ENCODE peak calls at places on chromosomes 3 and 15, in four cellular contexts. M is A549, Z is GM12878, U is GM23338. X is an unnamed sample.
A peak's percentile ranks its signal among the peaks of the same experiment; 100 is the strongest.

GRCh38 chr15:68423359-68424028 is 8.5 kb downstream of the ITGA11 start:
- DNase-seq in M (no peak), Z (no peak), U (no peak), X (no peak)

GRCh38 chr3:184740509-184741258 is 28.8 kb upstream of the MAGEF1 start:
- DNase-seq in M (no peak), Z (no peak), U (no peak), X (peak; percentile 26)

GRCh38 chr3:160343132-160343531 is 55.9 kb downstream of the IFT80 start:
- DNase-seq in M (no peak), Z (no peak), U (peak; percentile 38), X (peak; percentile 10)

GRCh38 chr3:49554639-49555265 is 475 bp downstream of the BSN start:
- DNase-seq in U (peak; percentile 65), M (no peak), Z (no peak), X (peak; percentile 78)

GRCh38 chr3:40504636-40505430 is 1.0 kb upstream of the ZNF620 start:
- DNase-seq in M (no peak), U (no peak), Z (no peak), X (no peak)

GRCh38 chr3:64187065-64187959 is 38.0 kb downstream of the PRICKLE2 start:
- DNase-seq in Z (no peak), M (peak; percentile 64), U (no peak), X (no peak)

GRCh38 chr15:28943611-28944230 is 57.9 kb downstream of the APBA2 start:
- DNase-seq in U (no peak), Z (no peak), M (no peak), X (no peak)

GRCh38 chr3:162437480-162437879 is 940.9 kb downstream of the OTOL1 start:
- DNase-seq in U (no peak), Z (no peak), M (no peak), X (no peak)

GRCh38 chr15:76576526-76577279 is 240.1 kb downstream of the ISL2 start:
- DNase-seq in M (no peak), Z (peak; percentile 21), U (no peak), X (no peak)

GRCh38 chr3:144257381-144257780 is 285.8 kb downstream of the DIPK2A start:
- DNase-seq in Z (no peak), U (no peak), M (no peak), X (no peak)

GRCh38 chr3:12180218-12180617 is 21.5 kb upstream of the TIMP4 start:
- DNase-seq in M (no peak), U (no peak), Z (no peak), X (no peak)

GRCh38 chr3:108001457-108001856 is 89.4 kb downstream of the CD47 start:
- DNase-seq in M (no peak), U (no peak), Z (no peak), X (no peak)

GRCh38 chr3:183448369-183449128 is 20.1 kb upstream of the MCF2L2 start:
- DNase-seq in U (no peak), Z (no peak), M (no peak), X (no peak)

GRCh38 chr3:178618197-178618596 is 82.0 kb downstream of the KCNMB2 start:
- DNase-seq in M (no peak), Z (no peak), U (no peak), X (no peak)

GRCh38 chr15:89457086-89457485 is 39.3 kb downstream of the RHCG start:
- DNase-seq in M (peak; percentile 81), Z (no peak), U (peak; percentile 74), X (peak; percentile 49)

GRCh38 chr3:125121246-125122010 is 65.6 kb upstream of the HEG1 start:
- DNase-seq in Z (peak; percentile 60), M (no peak), U (no peak), X (no peak)

GRCh38 chr15:39491917-39492490 is 88.9 kb upstream of the THBS1 start:
- DNase-seq in Z (no peak), M (no peak), U (no peak), X (no peak)

GRCh38 chr15:56286213-56286612 is 42.5 kb upstream of the RFX7 start:
- DNase-seq in Z (no peak), M (no peak), U (peak; percentile 57), X (peak; percentile 10)

GRCh38 chr15:82850242-82850591 is 40.8 kb downstream of the WHAMM start:
- DNase-seq in M (no peak), U (peak; percentile 21), Z (no peak), X (no peak)

DNA sequence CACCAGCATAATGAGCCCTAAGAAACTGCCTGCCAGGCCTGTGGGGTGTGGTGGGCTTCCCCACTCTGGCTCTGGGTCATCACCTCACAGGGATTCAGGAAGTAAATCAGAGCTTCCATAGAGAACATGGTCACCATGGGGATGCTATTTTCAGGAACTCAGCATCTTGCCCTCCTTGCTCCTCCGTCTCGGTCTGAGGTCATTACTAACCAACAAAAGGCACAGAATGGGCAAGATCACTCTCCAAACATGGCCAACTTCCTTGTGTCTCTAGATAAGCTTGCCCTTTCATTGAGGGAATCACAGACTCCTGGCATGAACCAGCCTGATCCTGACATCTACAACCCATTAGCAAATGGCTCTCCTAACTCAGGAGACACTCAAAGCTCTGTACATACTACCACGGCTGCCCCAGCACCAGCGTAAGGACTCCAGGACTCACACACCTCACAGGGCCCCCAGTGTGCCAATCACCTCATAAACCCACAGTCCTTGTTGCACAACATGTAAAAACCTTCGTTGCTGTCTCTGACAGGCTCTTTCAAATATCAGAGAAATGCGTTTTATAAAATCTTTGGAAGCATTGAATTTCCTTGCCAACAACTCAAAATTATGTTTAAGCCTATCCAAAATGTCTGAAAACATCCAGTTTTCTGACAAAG is 7.4 kb downstream of the FYCO1 start:
- DNase-seq in Z (no peak), M (no peak), U (no peak), X (no peak)
- TF ChIP-seq JUNB in Z (no peak), M (no peak), U (no peak), X (no peak)

GRCh38 chr3:168250415-168250861 is 154.7 kb upstream of the GOLIM4 start:
- DNase-seq in U (no peak), M (no peak), Z (no peak), X (no peak)
- H3K4me1 ChIP-seq in U (peaks cover 38% of the 10 kb centered on the region), M (peaks cover 9% of the 10 kb centered on the region), Z (peaks cover 12% of the 10 kb centered on the region), X (peaks cover 16% of the 10 kb centered on the region)

GRCh38 chr15:34323217-34323616 is 14.4 kb downstream of the SLC12A6 start:
- DNase-seq in Z (no peak), U (peak; percentile 11), M (no peak), X (no peak)

GRCh38 chr15:34314491-34314890 is 23.1 kb downstream of the SLC12A6 start:
- DNase-seq in Z (no peak), M (no peak), U (no peak), X (no peak)

GRCh38 chr15:34318277-34319079 is 19.1 kb downstream of the SLC12A6 start:
- DNase-seq in U (peak; percentile 76), Z (no peak), M (peak; percentile 70), X (peak; percentile 62)
- TF ChIP-seq JUNB in U (no peak), Z (no peak), M (no peak), X (no peak)

GRCh38 chr3:98755601-98756000 is 7.5 kb upstream of the ST3GAL6 start:
- DNase-seq in M (no peak), U (no peak), Z (no peak), X (no peak)
- H3K4me1 ChIP-seq in M (peaks cover 4% of the 10 kb centered on the region), U (no peaks in the 10 kb centered on the region), Z (no peaks in the 10 kb centered on the region), X (no peaks in the 10 kb centered on the region)

GRCh38 chr3:195258449-195259145 is 12.4 kb downstream of the XXYLT1 start:
- DNase-seq in U (no peak), Z (no peak), M (no peak), X (no peak)
- TF ChIP-seq JUNB in U (no peak), Z (no peak), M (no peak), X (no peak)

GRCh38 chr3:117557469-117557868 is 847.9 kb downstream of the TUSC7 start:
- DNase-seq in U (no peak), Z (no peak), M (no peak), X (no peak)
- H3K4me1 ChIP-seq in U (no peaks in the 10 kb centered on the region), Z (no peaks in the 10 kb centered on the region), M (peaks cover 24% of the 10 kb centered on the region), X (no peaks in the 10 kb centered on the region)

GRCh38 chr15:71066983-71067382 is 48.3 kb upstream of the THSD4 start:
- DNase-seq in U (no peak), M (no peak), Z (no peak), X (no peak)
- TF ChIP-seq JUNB in U (no peak), M (no peak), Z (no peak), X (no peak)

DNA sequence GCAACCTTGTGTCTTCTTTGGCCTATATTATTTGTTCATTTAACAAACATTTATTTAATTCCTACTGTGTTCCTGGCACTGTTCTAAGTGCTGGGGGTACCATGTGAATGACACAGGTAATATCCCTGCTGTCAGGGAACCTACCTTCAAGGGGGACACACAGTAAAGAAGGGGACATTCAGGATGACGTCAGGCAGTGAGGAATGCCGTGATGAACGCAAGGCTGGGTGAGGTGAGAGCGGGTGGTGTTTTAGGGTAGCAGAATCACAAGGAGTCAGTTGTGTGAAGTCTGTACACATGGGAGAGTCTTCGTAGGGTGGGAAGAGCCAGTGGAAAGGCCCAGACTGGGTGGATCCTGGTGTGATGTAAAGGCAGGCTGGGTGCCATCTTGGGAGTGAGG is 1.7 kb upstream of the FAM107A start:
- DNase-seq in U (no peak), M (no peak), Z (no peak), X (no peak)
- H3K4me1 ChIP-seq in U (peaks cover 30% of the 10 kb centered on the region), M (peaks cover 6% of the 10 kb centered on the region), Z (no peaks in the 10 kb centered on the region), X (no peaks in the 10 kb centered on the region)

DNA sequence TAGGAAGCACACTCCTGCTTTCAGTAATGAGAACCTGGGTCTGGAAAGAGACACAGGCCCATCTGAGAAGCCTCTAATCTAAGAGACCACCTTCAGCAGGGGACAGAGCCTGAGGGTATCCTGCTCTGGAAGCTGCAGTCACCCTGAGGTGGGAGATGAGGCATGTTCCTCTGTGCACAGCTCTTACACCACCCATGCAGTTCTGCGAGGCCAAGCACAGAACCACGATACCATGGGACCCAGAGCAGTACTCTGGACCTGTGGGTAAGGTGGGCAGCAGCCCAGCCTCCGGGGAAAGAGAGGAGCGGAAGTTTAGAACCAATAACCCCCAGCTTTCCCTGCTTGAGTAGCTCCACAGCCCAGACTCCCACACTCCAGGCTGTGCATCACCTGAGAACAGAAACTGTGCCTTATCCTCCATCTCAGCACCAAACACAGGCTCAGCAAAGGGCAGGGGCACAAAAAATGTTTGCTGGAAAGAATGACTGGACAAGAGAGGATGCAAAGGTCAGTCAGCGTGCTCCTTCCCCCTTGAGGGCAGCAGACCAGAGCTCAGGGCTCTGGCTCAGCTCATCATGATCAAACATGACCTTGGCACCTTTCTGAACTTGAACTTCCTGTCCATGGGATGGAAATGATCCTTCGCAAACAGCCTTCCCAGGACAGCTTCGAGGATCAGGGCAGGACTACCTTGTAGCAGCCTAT is 43.1 kb downstream of the RBPMS2 start:
- DNase-seq in U (no peak), M (no peak), Z (peak; percentile 24), X (no peak)
- TF ChIP-seq JUNB in U (no peak), M (no peak), Z (no peak), X (no peak)

GRCh38 chr3:52203701-52204100 is 5.7 kb downstream of the ALAS1 start:
- DNase-seq in U (no peak), Z (no peak), M (no peak), X (no peak)
- H3K4me1 ChIP-seq in U (peaks cover 2% of the 10 kb centered on the region), Z (peaks cover 25% of the 10 kb centered on the region), M (peaks cover 7% of the 10 kb centered on the region), X (peaks cover 5% of the 10 kb centered on the region)

X was measured in K562.